ENCODE peak calls at places on chromosomes 6 and 20, in eight cellular contexts. One of them, this sample, is unnamed.

GRCh38 chr20:34375977-34376430 is 12.9 kb downstream of the ITCH start:
- DNase-seq in H1: no peak
- DNase-seq in heart right ventricle: no peak
- DNase-seq in psoas muscle: no peak
- DNase-seq in astrocyte: no peak
- DNase-seq in body of pancreas: no peak
- DNase-seq in mammary epithelial cell: no peak
- DNase-seq in CD8-positive, alpha-beta T cell: no peak
- DNase-seq in this sample: no peak

GRCh38 chr6:53956068-53956711 is 155.1 kb upstream of the MLIP start:
- DNase-seq in psoas muscle: peak; percentile 49
- DNase-seq in H1: peak; percentile 86
- DNase-seq in heart right ventricle: peak; percentile 68
- DNase-seq in astrocyte: peak; percentile 30
- DNase-seq in body of pancreas: peak; percentile 70
- DNase-seq in mammary epithelial cell: peak; percentile 54
- DNase-seq in CD8-positive, alpha-beta T cell: no peak
- DNase-seq in this sample: peak; percentile 80

GRCh38 chr20:37565134-37565811 is 37.6 kb upstream of the BLCAP start:
- DNase-seq in psoas muscle: no peak
- DNase-seq in H1: no peak
- DNase-seq in astrocyte: no peak
- DNase-seq in mammary epithelial cell: no peak
- DNase-seq in body of pancreas: no peak
- DNase-seq in heart right ventricle: no peak
- DNase-seq in CD8-positive, alpha-beta T cell: no peak
- DNase-seq in this sample: no peak

GRCh38 chr6:161637658-161638057 is 363.8 kb upstream of the AGPAT4 start:
- DNase-seq in mammary epithelial cell: no peak
- DNase-seq in H1: no peak
- DNase-seq in heart right ventricle: no peak
- DNase-seq in CD8-positive, alpha-beta T cell: no peak
- DNase-seq in psoas muscle: no peak
- DNase-seq in body of pancreas: peak; percentile 24
- DNase-seq in astrocyte: no peak
- DNase-seq in this sample: no peak

GRCh38 chr6:24321538-24322162 is 36.2 kb downstream of the DCDC2 start:
- DNase-seq in heart right ventricle: no peak
- DNase-seq in astrocyte: peak; percentile 63
- DNase-seq in H1: no peak
- DNase-seq in CD8-positive, alpha-beta T cell: no peak
- DNase-seq in mammary epithelial cell: no peak
- DNase-seq in body of pancreas: no peak
- DNase-seq in psoas muscle: no peak
- DNase-seq in this sample: no peak

GRCh38 chr6:24640166-24640565 is 5.8 kb downstream of the KIAA0319 start:
- DNase-seq in mammary epithelial cell: no peak
- DNase-seq in astrocyte: no peak
- DNase-seq in body of pancreas: no peak
- DNase-seq in psoas muscle: no peak
- DNase-seq in heart right ventricle: no peak
- DNase-seq in H1: no peak
- DNase-seq in CD8-positive, alpha-beta T cell: no peak
- DNase-seq in this sample: no peak

GRCh38 chr6:11616200-11616611 is 78.7 kb downstream of the TMEM170B start:
- DNase-seq in psoas muscle: no peak
- DNase-seq in H1: no peak
- DNase-seq in CD8-positive, alpha-beta T cell: no peak
- DNase-seq in body of pancreas: no peak
- DNase-seq in astrocyte: peak; percentile 97
- DNase-seq in heart right ventricle: no peak
- DNase-seq in mammary epithelial cell: no peak
- DNase-seq in this sample: no peak

GRCh38 chr20:22554391-22554790 is 30.0 kb downstream of the FOXA2 start:
- DNase-seq in CD8-positive, alpha-beta T cell: no peak
- DNase-seq in mammary epithelial cell: no peak
- DNase-seq in astrocyte: no peak
- DNase-seq in body of pancreas: no peak
- DNase-seq in H1: no peak
- DNase-seq in heart right ventricle: no peak
- DNase-seq in psoas muscle: no peak
- DNase-seq in this sample: no peak

GRCh38 chr6:22078802-22079545 is 217.9 kb downstream of the PRL start:
- DNase-seq in heart right ventricle: no peak
- DNase-seq in CD8-positive, alpha-beta T cell: no peak
- DNase-seq in H1: peak; percentile 58
- DNase-seq in mammary epithelial cell: no peak
- DNase-seq in astrocyte: no peak
- DNase-seq in psoas muscle: no peak
- DNase-seq in body of pancreas: no peak
- DNase-seq in this sample: no peak

GRCh38 chr20:15146948-15147347 is 809.5 kb upstream of the FLRT3 start:
- DNase-seq in H1: no peak
- DNase-seq in astrocyte: no peak
- DNase-seq in CD8-positive, alpha-beta T cell: no peak
- DNase-seq in mammary epithelial cell: no peak
- DNase-seq in psoas muscle: no peak
- DNase-seq in heart right ventricle: no peak
- DNase-seq in body of pancreas: no peak
- DNase-seq in this sample: no peak

GRCh38 chr6:10962673-10963072 is 75.8 kb downstream of the SYCP2L start:
- DNase-seq in heart right ventricle: no peak
- DNase-seq in body of pancreas: no peak
- DNase-seq in CD8-positive, alpha-beta T cell: no peak
- DNase-seq in astrocyte: peak; percentile 77
- DNase-seq in psoas muscle: no peak
- DNase-seq in mammary epithelial cell: peak; percentile 79
- DNase-seq in H1: no peak
- DNase-seq in this sample: no peak

GRCh38 chr20:53210931-53211330 is 238.8 kb downstream of the TSHZ2 start:
- DNase-seq in CD8-positive, alpha-beta T cell: no peak
- DNase-seq in heart right ventricle: no peak
- DNase-seq in H1: no peak
- DNase-seq in body of pancreas: no peak
- DNase-seq in mammary epithelial cell: no peak
- DNase-seq in astrocyte: no peak
- DNase-seq in psoas muscle: no peak
- DNase-seq in this sample: no peak

GRCh38 chr20:53205046-53205445 is 232.9 kb downstream of the TSHZ2 start:
- DNase-seq in mammary epithelial cell: no peak
- DNase-seq in body of pancreas: no peak
- DNase-seq in CD8-positive, alpha-beta T cell: no peak
- DNase-seq in heart right ventricle: no peak
- DNase-seq in psoas muscle: no peak
- DNase-seq in astrocyte: peak; percentile 30
- DNase-seq in H1: no peak
- DNase-seq in this sample: no peak

GRCh38 chr20:53212018-53212417 is 239.9 kb downstream of the TSHZ2 start:
- DNase-seq in body of pancreas: no peak
- DNase-seq in mammary epithelial cell: no peak
- DNase-seq in psoas muscle: no peak
- DNase-seq in H1: no peak
- DNase-seq in CD8-positive, alpha-beta T cell: no peak
- DNase-seq in astrocyte: no peak
- DNase-seq in heart right ventricle: no peak
- DNase-seq in this sample: no peak

GRCh38 chr20:53210041-53210440 is 237.9 kb downstream of the TSHZ2 start:
- DNase-seq in CD8-positive, alpha-beta T cell: no peak
- DNase-seq in heart right ventricle: no peak
- DNase-seq in mammary epithelial cell: no peak
- DNase-seq in body of pancreas: no peak
- DNase-seq in psoas muscle: no peak
- DNase-seq in astrocyte: no peak
- DNase-seq in H1: no peak
- DNase-seq in this sample: no peak

GRCh38 chr20:53208110-53208908 is 236.2 kb downstream of the TSHZ2 start:
- DNase-seq in astrocyte: no peak
- DNase-seq in psoas muscle: no peak
- DNase-seq in body of pancreas: no peak
- DNase-seq in CD8-positive, alpha-beta T cell: peak; percentile 9
- DNase-seq in heart right ventricle: no peak
- DNase-seq in H1: peak; percentile 84
- DNase-seq in mammary epithelial cell: no peak
- DNase-seq in this sample: no peak
- TF ChIP-seq CTCF in astrocyte: no peak
- TF ChIP-seq CTCF in psoas muscle: no peak
- TF ChIP-seq CTCF in body of pancreas: no peak
- TF ChIP-seq CTCF in CD8-positive, alpha-beta T cell: no peak
- TF ChIP-seq CTCF in heart right ventricle: no peak
- TF ChIP-seq CTCF in H1: peak; percentile 77
- TF ChIP-seq CTCF in mammary epithelial cell: no peak
- TF ChIP-seq CTCF in this sample: no peak

DNA sequence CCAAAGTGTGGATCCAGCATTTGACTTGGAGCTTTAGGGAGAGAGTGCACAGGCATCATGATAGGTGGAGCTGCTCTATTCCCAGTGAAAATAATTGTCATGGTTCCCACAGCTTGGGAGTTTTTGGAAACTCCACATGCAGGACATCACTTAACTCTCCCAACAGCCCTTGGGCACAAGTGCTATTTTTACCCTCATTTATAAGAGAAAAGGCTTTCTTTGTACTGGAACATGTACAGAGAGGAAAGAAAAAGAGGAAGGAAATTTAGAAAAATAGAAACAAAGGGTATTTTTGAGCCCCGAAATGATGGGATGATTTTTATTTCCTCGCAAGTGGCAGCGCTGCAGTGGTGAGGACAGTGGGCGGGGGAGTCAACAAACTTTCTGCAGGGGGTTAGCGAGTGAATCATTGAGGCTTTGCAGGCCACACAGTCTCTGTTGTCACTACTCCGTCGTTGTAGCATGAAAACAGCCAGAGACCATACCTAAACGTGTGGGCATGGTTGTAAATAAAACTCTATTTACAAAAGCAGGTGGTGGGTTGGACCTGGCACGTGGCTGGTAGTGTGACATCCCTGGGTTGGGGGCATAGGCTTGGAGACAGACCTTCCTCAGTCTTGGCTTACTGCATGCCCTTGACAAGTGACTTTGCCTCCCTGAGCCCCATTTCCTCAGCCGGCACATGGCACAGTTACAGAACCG is 25.5 kb upstream of the OCSTAMP start:
- DNase-seq in CD8-positive, alpha-beta T cell: no peak
- DNase-seq in heart right ventricle: no peak
- DNase-seq in astrocyte: no peak
- DNase-seq in mammary epithelial cell: no peak
- DNase-seq in body of pancreas: no peak
- DNase-seq in H1: no peak
- DNase-seq in psoas muscle: no peak
- DNase-seq in this sample: no peak
- H3K36me3 ChIP-seq in CD8-positive, alpha-beta T cell: no peaks in the 10 kb centered on the region
- H3K36me3 ChIP-seq in heart right ventricle: no peaks in the 10 kb centered on the region
- H3K36me3 ChIP-seq in astrocyte: no peaks in the 10 kb centered on the region
- H3K36me3 ChIP-seq in mammary epithelial cell: no peaks in the 10 kb centered on the region
- H3K36me3 ChIP-seq in body of pancreas: no peaks in the 10 kb centered on the region
- H3K36me3 ChIP-seq in H1: no peaks in the 10 kb centered on the region
- H3K36me3 ChIP-seq in psoas muscle: no peaks in the 10 kb centered on the region
- H3K36me3 ChIP-seq in this sample: no peaks in the 10 kb centered on the region

DNA sequence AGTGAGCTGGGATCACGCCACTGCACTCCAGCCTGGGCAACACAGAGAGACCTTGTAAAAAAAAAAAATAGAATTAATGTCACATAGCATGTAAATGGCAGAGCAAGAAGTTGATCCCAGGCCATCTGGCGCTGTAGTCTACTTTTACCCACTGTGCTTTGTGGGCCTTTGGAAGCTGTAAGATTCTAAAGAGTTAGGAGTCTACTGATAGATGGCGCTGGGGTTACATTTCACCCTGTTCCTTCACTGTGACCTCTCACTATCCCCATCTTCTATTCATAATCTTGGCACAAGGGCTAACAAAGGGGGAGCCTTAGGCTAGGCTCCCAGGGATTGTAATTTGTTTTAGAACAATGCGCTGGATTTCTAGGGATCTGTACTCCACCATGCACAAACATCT is 24.4 kb downstream of the SIRPD start:
- DNase-seq in H1: no peak
- DNase-seq in psoas muscle: no peak
- DNase-seq in body of pancreas: no peak
- DNase-seq in mammary epithelial cell: no peak
- DNase-seq in heart right ventricle: no peak
- DNase-seq in CD8-positive, alpha-beta T cell: no peak
- DNase-seq in astrocyte: no peak
- DNase-seq in this sample: no peak
- TF ChIP-seq CTCF in H1: peak; percentile 49
- TF ChIP-seq CTCF in psoas muscle: no peak
- TF ChIP-seq CTCF in body of pancreas: no peak
- TF ChIP-seq CTCF in mammary epithelial cell: peak; percentile 32
- TF ChIP-seq CTCF in heart right ventricle: no peak
- TF ChIP-seq CTCF in CD8-positive, alpha-beta T cell: no peak
- TF ChIP-seq CTCF in astrocyte: no peak
- TF ChIP-seq CTCF in this sample: no peak

GRCh38 chr20:47253860-47254259 is 102.6 kb downstream of the ZMYND8 start:
- DNase-seq in psoas muscle: no peak
- DNase-seq in heart right ventricle: no peak
- DNase-seq in CD8-positive, alpha-beta T cell: no peak
- DNase-seq in astrocyte: no peak
- DNase-seq in mammary epithelial cell: no peak
- DNase-seq in body of pancreas: peak; percentile 19
- DNase-seq in H1: no peak
- DNase-seq in this sample: no peak

GRCh38 chr20:47258745-47259695 is 97.5 kb downstream of the ZMYND8 start:
- DNase-seq in mammary epithelial cell: peak; percentile 77
- DNase-seq in psoas muscle: peak; percentile 33
- DNase-seq in body of pancreas: no peak
- DNase-seq in heart right ventricle: peak; percentile 79
- DNase-seq in CD8-positive, alpha-beta T cell: no peak
- DNase-seq in H1: no peak
- DNase-seq in astrocyte: peak; percentile 86
- DNase-seq in this sample: no peak

GRCh38 chr20:47257256-47257655 is 99.2 kb downstream of the ZMYND8 start:
- DNase-seq in body of pancreas: no peak
- DNase-seq in astrocyte: no peak
- DNase-seq in psoas muscle: no peak
- DNase-seq in H1: no peak
- DNase-seq in CD8-positive, alpha-beta T cell: no peak
- DNase-seq in mammary epithelial cell: no peak
- DNase-seq in heart right ventricle: no peak
- DNase-seq in this sample: no peak

GRCh38 chr20:47257771-47258170 is 98.7 kb downstream of the ZMYND8 start:
- DNase-seq in CD8-positive, alpha-beta T cell: no peak
- DNase-seq in body of pancreas: no peak
- DNase-seq in heart right ventricle: no peak
- DNase-seq in astrocyte: no peak
- DNase-seq in mammary epithelial cell: no peak
- DNase-seq in H1: no peak
- DNase-seq in psoas muscle: no peak
- DNase-seq in this sample: no peak

DNA sequence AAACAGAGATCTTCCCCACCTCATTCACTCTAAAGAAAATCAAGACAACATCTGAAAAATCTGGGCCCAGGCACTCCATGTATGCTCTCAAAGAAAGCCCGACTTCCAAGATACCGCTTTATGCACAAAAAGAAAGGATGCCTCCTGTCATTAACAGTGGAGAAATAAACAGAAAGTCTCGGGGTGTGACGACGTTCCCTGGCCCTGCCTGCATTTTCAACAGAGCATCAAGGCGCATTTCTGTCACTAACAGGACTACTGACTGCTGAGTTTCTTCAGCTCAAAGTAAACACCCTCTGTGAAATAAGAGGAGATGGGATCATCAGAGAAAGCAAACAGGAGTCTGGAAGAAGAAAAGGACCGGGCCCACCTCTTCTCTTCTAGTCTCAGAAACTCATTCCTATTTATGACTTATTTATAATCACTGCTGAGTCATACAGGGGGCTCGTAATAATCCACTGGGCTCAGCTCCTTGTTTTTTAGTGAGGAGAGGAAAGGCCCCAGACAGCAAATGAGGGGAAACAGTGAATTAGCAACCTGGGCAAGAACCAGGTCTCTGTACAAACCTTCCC is 99.7 kb downstream of the ZMYND8 start:
- DNase-seq in mammary epithelial cell: no peak
- DNase-seq in heart right ventricle: no peak
- DNase-seq in body of pancreas: no peak
- DNase-seq in H1: no peak
- DNase-seq in CD8-positive, alpha-beta T cell: no peak
- DNase-seq in psoas muscle: no peak
- DNase-seq in astrocyte: peak; percentile 70
- DNase-seq in this sample: no peak
- H3K36me3 ChIP-seq in mammary epithelial cell: peaks cover 9% of the 10 kb centered on the region
- H3K36me3 ChIP-seq in heart right ventricle: no peaks in the 10 kb centered on the region
- H3K36me3 ChIP-seq in body of pancreas: peaks cover 2% of the 10 kb centered on the region
- H3K36me3 ChIP-seq in H1: peaks cover 69% of the 10 kb centered on the region
- H3K36me3 ChIP-seq in CD8-positive, alpha-beta T cell: peaks cover 19% of the 10 kb centered on the region
- H3K36me3 ChIP-seq in psoas muscle: peaks cover 6% of the 10 kb centered on the region
- H3K36me3 ChIP-seq in astrocyte: peaks cover 18% of the 10 kb centered on the region
- H3K36me3 ChIP-seq in this sample: no peaks in the 10 kb centered on the region

This sample was measured in left lung.